ENCODE peak calls at places on chromosome X, in seven cellular contexts. One of them, this sample, is unnamed.

GRCh38 chrX:136619889-136620505 is 28.0 kb upstream of the CD40LG start:
- DNase-seq in HCT116: no peak
- DNase-seq in SK-N-SH: no peak
- DNase-seq in Panc1: no peak
- DNase-seq in endothelial cell of umbilical vein: no peak
- DNase-seq in stomach: no peak
- DNase-seq in GM12892: no peak
- DNase-seq in this sample: no peak

GRCh38 chrX:44247468-44247867 is 96.0 kb downstream of the EFHC2 start:
- DNase-seq in HCT116: no peak
- DNase-seq in SK-N-SH: no peak
- DNase-seq in Panc1: no peak
- DNase-seq in endothelial cell of umbilical vein: no peak
- DNase-seq in stomach: no peak
- DNase-seq in GM12892: no peak
- DNase-seq in this sample: no peak

GRCh38 chrX:8462488-8462887 is 2.1 kb upstream of the VCX3B start:
- DNase-seq in HCT116: no peak
- DNase-seq in SK-N-SH: no peak
- DNase-seq in Panc1: no peak
- DNase-seq in endothelial cell of umbilical vein: no peak
- DNase-seq in stomach: no peak
- DNase-seq in GM12892: no peak
- DNase-seq in this sample: no peak

GRCh38 chrX:64427787-64428186 is 32.5 kb upstream of the MTMR8 start:
- DNase-seq in HCT116: no peak
- DNase-seq in SK-N-SH: no peak
- DNase-seq in Panc1: no peak
- DNase-seq in endothelial cell of umbilical vein: no peak
- DNase-seq in stomach: no peak
- DNase-seq in GM12892: no peak
- DNase-seq in this sample: no peak

GRCh38 chrX:32591589-32591988 is 619.8 kb downstream of the DMD start:
- DNase-seq in HCT116: no peak
- DNase-seq in SK-N-SH: no peak
- DNase-seq in Panc1: no peak
- DNase-seq in endothelial cell of umbilical vein: no peak
- DNase-seq in stomach: no peak
- DNase-seq in GM12892: no peak
- DNase-seq in this sample: no peak

GRCh38 chrX:319579-320125 is 1.1 kb upstream of the GTPBP6 start:
- DNase-seq in HCT116: no peak
- DNase-seq in SK-N-SH: no peak
- DNase-seq in Panc1: no peak
- DNase-seq in endothelial cell of umbilical vein: no peak
- DNase-seq in stomach: no peak
- DNase-seq in GM12892: no peak
- DNase-seq in this sample: no peak

GRCh38 chrX:12885508-12885907 is 18.6 kb downstream of the TLR7 start:
- DNase-seq in HCT116: no peak
- DNase-seq in SK-N-SH: no peak
- DNase-seq in Panc1: no peak
- DNase-seq in endothelial cell of umbilical vein: no peak
- DNase-seq in stomach: no peak
- DNase-seq in GM12892: no peak
- DNase-seq in this sample: no peak

GRCh38 chrX:53631156-53631555 is 55.4 kb downstream of the HUWE1 start:
- DNase-seq in HCT116: no peak
- DNase-seq in SK-N-SH: no peak
- DNase-seq in Panc1: no peak
- DNase-seq in endothelial cell of umbilical vein: no peak
- DNase-seq in stomach: no peak
- DNase-seq in GM12892: no peak
- DNase-seq in this sample: no peak

GRCh38 chrX:39903343-39903742 is 194.4 kb downstream of the BCOR start:
- DNase-seq in HCT116: no peak
- DNase-seq in SK-N-SH: no peak
- DNase-seq in Panc1: no peak
- DNase-seq in endothelial cell of umbilical vein: no peak
- DNase-seq in stomach: no peak
- DNase-seq in GM12892: no peak
- DNase-seq in this sample: no peak

GRCh38 chrX:41045960-41046567 is 39.2 kb upstream of the USP9X start:
- DNase-seq in HCT116: no peak
- DNase-seq in SK-N-SH: no peak
- DNase-seq in Panc1: no peak
- DNase-seq in endothelial cell of umbilical vein: peak; percentile 28
- DNase-seq in stomach: no peak
- DNase-seq in GM12892: no peak
- DNase-seq in this sample: no peak

GRCh38 chrX:33183366-33183765 is 28.0 kb downstream of the DMD start:
- DNase-seq in HCT116: no peak
- DNase-seq in SK-N-SH: peak; percentile 9
- DNase-seq in Panc1: no peak
- DNase-seq in endothelial cell of umbilical vein: peak; percentile 81
- DNase-seq in stomach: peak; percentile 33
- DNase-seq in GM12892: no peak
- DNase-seq in this sample: no peak

GRCh38 chrX:110145854-110146253 is 142.9 kb downstream of the TMEM164 start:
- DNase-seq in HCT116: no peak
- DNase-seq in SK-N-SH: peak; percentile 23
- DNase-seq in Panc1: no peak
- DNase-seq in endothelial cell of umbilical vein: peak; percentile 36
- DNase-seq in stomach: no peak
- DNase-seq in GM12892: no peak
- DNase-seq in this sample: no peak

GRCh38 chrX:9612146-9612505 is 147.3 kb downstream of the TBL1X start:
- DNase-seq in HCT116: no peak
- DNase-seq in SK-N-SH: peak; percentile 49
- DNase-seq in Panc1: no peak
- DNase-seq in endothelial cell of umbilical vein: no peak
- DNase-seq in stomach: no peak
- DNase-seq in GM12892: no peak
- DNase-seq in this sample: no peak

GRCh38 chrX:44431206-44431605 is 87.7 kb upstream of the EFHC2 start:
- DNase-seq in HCT116: peak; percentile 6
- DNase-seq in SK-N-SH: no peak
- DNase-seq in Panc1: no peak
- DNase-seq in endothelial cell of umbilical vein: no peak
- DNase-seq in stomach: no peak
- DNase-seq in GM12892: no peak
- DNase-seq in this sample: no peak

GRCh38 chrX:71541546-71542022 is 8.7 kb downstream of the OGT start:
- DNase-seq in HCT116: no peak
- DNase-seq in SK-N-SH: no peak
- DNase-seq in Panc1: no peak
- DNase-seq in endothelial cell of umbilical vein: peak; percentile 67
- DNase-seq in stomach: no peak
- DNase-seq in GM12892: no peak
- DNase-seq in this sample: no peak

GRCh38 chrX:47501226-47502071 is 18.4 kb upstream of the ZNF41 start:
- DNase-seq in HCT116: no peak
- DNase-seq in SK-N-SH: no peak
- DNase-seq in Panc1: no peak
- DNase-seq in endothelial cell of umbilical vein: no peak
- DNase-seq in stomach: no peak
- DNase-seq in GM12892: no peak
- DNase-seq in this sample: no peak

GRCh38 chrX:2566044-2566443 is 65.3 kb upstream of the DHRSX start:
- DNase-seq in HCT116: no peak
- DNase-seq in SK-N-SH: no peak
- DNase-seq in Panc1: no peak
- DNase-seq in endothelial cell of umbilical vein: no peak
- DNase-seq in stomach: no peak
- DNase-seq in GM12892: no peak
- DNase-seq in this sample: no peak

GRCh38 chrX:109995155-109995554 is 7.8 kb upstream of the TMEM164 start:
- DNase-seq in HCT116: no peak
- DNase-seq in SK-N-SH: no peak
- DNase-seq in Panc1: no peak
- DNase-seq in endothelial cell of umbilical vein: no peak
- DNase-seq in stomach: no peak
- DNase-seq in GM12892: no peak
- DNase-seq in this sample: no peak

GRCh38 chrX:7934026-7934425 is 6.8 kb upstream of the PNPLA4 start:
- DNase-seq in HCT116: no peak
- DNase-seq in SK-N-SH: no peak
- DNase-seq in Panc1: no peak
- DNase-seq in endothelial cell of umbilical vein: no peak
- DNase-seq in stomach: no peak
- DNase-seq in GM12892: no peak
- DNase-seq in this sample: no peak

GRCh38 chrX:80812176-80812575 is 2.5 kb upstream of the BRWD3 start:
- DNase-seq in HCT116: no peak
- DNase-seq in SK-N-SH: peak; percentile 8
- DNase-seq in Panc1: no peak
- DNase-seq in endothelial cell of umbilical vein: peak; percentile 1
- DNase-seq in stomach: no peak
- DNase-seq in GM12892: no peak
- DNase-seq in this sample: no peak

GRCh38 chrX:37921758-37922157 is 74.4 kb upstream of the DYNLT3 start:
- DNase-seq in HCT116: no peak
- DNase-seq in SK-N-SH: no peak
- DNase-seq in Panc1: no peak
- DNase-seq in endothelial cell of umbilical vein: peak; percentile 58
- DNase-seq in stomach: no peak
- DNase-seq in GM12892: no peak
- DNase-seq in this sample: no peak

GRCh38 chrX:39857780-39858179 is 240.0 kb downstream of the BCOR start:
- DNase-seq in HCT116: no peak
- DNase-seq in SK-N-SH: no peak
- DNase-seq in Panc1: no peak
- DNase-seq in endothelial cell of umbilical vein: no peak
- DNase-seq in stomach: no peak
- DNase-seq in GM12892: no peak
- DNase-seq in this sample: no peak

GRCh38 chrX:134573683-134574035 is 84.6 kb downstream of the PLAC1 start:
- DNase-seq in HCT116: no peak
- DNase-seq in SK-N-SH: no peak
- DNase-seq in Panc1: no peak
- DNase-seq in endothelial cell of umbilical vein: no peak
- DNase-seq in stomach: no peak
- DNase-seq in GM12892: no peak
- DNase-seq in this sample: no peak

GRCh38 chrX:150649096-150649870 is 43.9 kb upstream of the MTMR1 start:
- DNase-seq in HCT116: no peak
- DNase-seq in SK-N-SH: no peak
- DNase-seq in Panc1: no peak
- DNase-seq in endothelial cell of umbilical vein: peak; percentile 82
- DNase-seq in stomach: no peak
- DNase-seq in GM12892: no peak
- DNase-seq in this sample: no peak

GRCh38 chrX:33336783-33337182 is 125.4 kb upstream of the DMD start:
- DNase-seq in HCT116: no peak
- DNase-seq in SK-N-SH: no peak
- DNase-seq in Panc1: no peak
- DNase-seq in endothelial cell of umbilical vein: peak; percentile 38
- DNase-seq in stomach: no peak
- DNase-seq in GM12892: no peak
- DNase-seq in this sample: no peak

GRCh38 chrX:119477812-119478232 is 9.6 kb downstream of the SLC25A5 start:
- DNase-seq in HCT116: no peak
- DNase-seq in SK-N-SH: no peak
- DNase-seq in Panc1: no peak
- DNase-seq in endothelial cell of umbilical vein: no peak
- DNase-seq in stomach: peak; percentile 42
- DNase-seq in GM12892: no peak
- DNase-seq in this sample: no peak

GRCh38 chrX:155262970-155263754 is 1.1 kb downstream of the RAB39B start:
- DNase-seq in HCT116: no peak
- DNase-seq in SK-N-SH: no peak
- DNase-seq in Panc1: no peak
- DNase-seq in endothelial cell of umbilical vein: no peak
- DNase-seq in stomach: no peak
- DNase-seq in GM12892: no peak
- DNase-seq in this sample: no peak

GRCh38 chrX:35244796-35245508 is 302.4 kb downstream of the FAM47B start:
- DNase-seq in HCT116: no peak
- DNase-seq in SK-N-SH: no peak
- DNase-seq in Panc1: no peak
- DNase-seq in endothelial cell of umbilical vein: no peak
- DNase-seq in stomach: no peak
- DNase-seq in GM12892: no peak
- DNase-seq in this sample: no peak
- TF ChIP-seq POLR2AphosphoS5 in HCT116: no peak
- TF ChIP-seq POLR2AphosphoS5 in SK-N-SH: no peak
- TF ChIP-seq POLR2AphosphoS5 in Panc1: no peak
- TF ChIP-seq POLR2AphosphoS5 in endothelial cell of umbilical vein: no peak
- TF ChIP-seq POLR2AphosphoS5 in stomach: no peak
- TF ChIP-seq POLR2AphosphoS5 in GM12892: no peak
- TF ChIP-seq POLR2AphosphoS5 in this sample: no peak

GRCh38 chrX:65601530-65602281 is 65.7 kb upstream of the MSN start:
- DNase-seq in HCT116: no peak
- DNase-seq in SK-N-SH: no peak
- DNase-seq in Panc1: no peak
- DNase-seq in endothelial cell of umbilical vein: peak; percentile 97
- DNase-seq in stomach: peak; percentile 80
- DNase-seq in GM12892: no peak
- DNase-seq in this sample: no peak
- TF ChIP-seq POLR2AphosphoS5 in HCT116: no peak
- TF ChIP-seq POLR2AphosphoS5 in SK-N-SH: no peak
- TF ChIP-seq POLR2AphosphoS5 in Panc1: no peak
- TF ChIP-seq POLR2AphosphoS5 in endothelial cell of umbilical vein: peak; percentile 92
- TF ChIP-seq POLR2AphosphoS5 in stomach: peak; percentile 73
- TF ChIP-seq POLR2AphosphoS5 in GM12892: no peak
- TF ChIP-seq POLR2AphosphoS5 in this sample: no peak

DNA sequence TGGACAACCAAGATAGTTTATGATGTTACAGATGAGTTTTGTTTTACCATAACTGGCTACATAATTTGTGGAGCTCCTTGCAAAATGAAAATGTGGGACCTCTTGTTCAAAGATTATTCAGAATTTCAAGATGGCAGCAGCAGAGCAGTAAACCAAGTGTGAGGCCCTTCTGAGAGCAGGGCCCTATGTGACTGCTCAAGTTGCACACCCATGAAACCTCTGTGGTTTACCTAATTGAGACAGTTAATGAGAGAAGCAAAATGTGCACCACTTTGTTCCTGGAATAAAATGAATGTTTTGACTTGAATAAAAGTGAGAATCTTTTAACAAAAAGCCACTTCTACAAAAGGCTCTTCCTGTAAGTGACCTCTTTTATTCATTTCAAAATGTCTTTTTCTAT is 519.2 kb downstream of the RPA4 start:
- DNase-seq in HCT116: no peak
- DNase-seq in SK-N-SH: no peak
- DNase-seq in Panc1: no peak
- DNase-seq in endothelial cell of umbilical vein: no peak
- DNase-seq in stomach: no peak
- DNase-seq in GM12892: no peak
- DNase-seq in this sample: no peak
- TF ChIP-seq POLR2AphosphoS5 in HCT116: no peak
- TF ChIP-seq POLR2AphosphoS5 in SK-N-SH: no peak
- TF ChIP-seq POLR2AphosphoS5 in Panc1: no peak
- TF ChIP-seq POLR2AphosphoS5 in endothelial cell of umbilical vein: no peak
- TF ChIP-seq POLR2AphosphoS5 in stomach: no peak
- TF ChIP-seq POLR2AphosphoS5 in GM12892: no peak
- TF ChIP-seq POLR2AphosphoS5 in this sample: no peak

GRCh38 chrX:101191217-101191750 is 28.3 kb upstream of the DRP2 start:
- DNase-seq in HCT116: no peak
- DNase-seq in SK-N-SH: peak; percentile 14
- DNase-seq in Panc1: no peak
- DNase-seq in endothelial cell of umbilical vein: peak; percentile 29
- DNase-seq in stomach: peak; percentile 31
- DNase-seq in GM12892: no peak
- DNase-seq in this sample: no peak

GRCh38 chrX:101190736-101191135 is 28.9 kb upstream of the DRP2 start:
- DNase-seq in HCT116: no peak
- DNase-seq in SK-N-SH: no peak
- DNase-seq in Panc1: no peak
- DNase-seq in endothelial cell of umbilical vein: no peak
- DNase-seq in stomach: no peak
- DNase-seq in GM12892: no peak
- DNase-seq in this sample: no peak

GRCh38 chrX:101195442-101196173 is 24.0 kb upstream of the DRP2 start:
- DNase-seq in HCT116: no peak
- DNase-seq in SK-N-SH: no peak
- DNase-seq in Panc1: no peak
- DNase-seq in endothelial cell of umbilical vein: no peak
- DNase-seq in stomach: no peak
- DNase-seq in GM12892: no peak
- DNase-seq in this sample: no peak
- TF ChIP-seq POLR2AphosphoS5 in HCT116: no peak
- TF ChIP-seq POLR2AphosphoS5 in SK-N-SH: no peak
- TF ChIP-seq POLR2AphosphoS5 in Panc1: no peak
- TF ChIP-seq POLR2AphosphoS5 in endothelial cell of umbilical vein: no peak
- TF ChIP-seq POLR2AphosphoS5 in stomach: no peak
- TF ChIP-seq POLR2AphosphoS5 in GM12892: no peak
- TF ChIP-seq POLR2AphosphoS5 in this sample: no peak

This sample was measured in GM12891.